ENCODE peak calls at places on chromosomes 4 and X, in nine cellular contexts. One of them, this sample, is unnamed. For H3K36me3, the result is how much of the 10 kb centered on the place peaks cover.

GRCh38 chr4:166482755-166483154 is 609.7 kb downstream of the TLL1 start:
- DNase-seq in cardiac muscle cell: peak
- DNase-seq in neuronal stem cell: no peak
- DNase-seq in tibial nerve: no peak
- DNase-seq in IMR-90: no peak
- DNase-seq in bronchial epithelial cell: no peak
- DNase-seq in H7: no peak
- DNase-seq in neural progenitor cell: no peak
- DNase-seq in SK-N-SH: no peak
- DNase-seq in this sample: no peak

GRCh38 chr4:165464813-165465381 is 86.1 kb downstream of the CPE start:
- DNase-seq in cardiac muscle cell: peak
- DNase-seq in neuronal stem cell: peak
- DNase-seq in tibial nerve: no peak
- DNase-seq in IMR-90: peak
- DNase-seq in bronchial epithelial cell: peak
- DNase-seq in H7: peak
- DNase-seq in neural progenitor cell: peak
- DNase-seq in SK-N-SH: peak
- DNase-seq in this sample: no peak

GRCh38 chrX:120316587-120317283 is 5.5 kb upstream of the TMEM255A start:
- DNase-seq in cardiac muscle cell: no peak
- DNase-seq in neuronal stem cell: no peak
- DNase-seq in tibial nerve: no peak
- DNase-seq in IMR-90: peak
- DNase-seq in bronchial epithelial cell: peak
- DNase-seq in H7: no peak
- DNase-seq in neural progenitor cell: no peak
- DNase-seq in SK-N-SH: no peak
- DNase-seq in this sample: no peak

GRCh38 chrX:19758536-19758935 is 128.9 kb downstream of the SH3KBP1 start:
- DNase-seq in cardiac muscle cell: no peak
- DNase-seq in neuronal stem cell: no peak
- DNase-seq in tibial nerve: no peak
- DNase-seq in IMR-90: no peak
- DNase-seq in bronchial epithelial cell: peak
- DNase-seq in H7: no peak
- DNase-seq in neural progenitor cell: no peak
- DNase-seq in SK-N-SH: no peak
- DNase-seq in this sample: no peak

GRCh38 chrX:132953358-132953757 is 5.1 kb downstream of the HS6ST2 start:
- DNase-seq in cardiac muscle cell: no peak
- DNase-seq in neuronal stem cell: no peak
- DNase-seq in tibial nerve: no peak
- DNase-seq in IMR-90: no peak
- DNase-seq in bronchial epithelial cell: peak
- DNase-seq in H7: peak
- DNase-seq in neural progenitor cell: peak
- DNase-seq in SK-N-SH: no peak
- DNase-seq in this sample: no peak

GRCh38 chrX:53093177-53093655 is 726 bp upstream of the KANTR start:
- DNase-seq in cardiac muscle cell: peak
- DNase-seq in neuronal stem cell: no peak
- DNase-seq in tibial nerve: peak
- DNase-seq in IMR-90: peak
- DNase-seq in bronchial epithelial cell: peak
- DNase-seq in H7: peak
- DNase-seq in neural progenitor cell: peak
- DNase-seq in SK-N-SH: peak
- DNase-seq in this sample: peak

GRCh38 chrX:148592595-148592994 is 92.2 kb downstream of the AFF2 start:
- DNase-seq in cardiac muscle cell: no peak
- DNase-seq in neuronal stem cell: no peak
- DNase-seq in tibial nerve: no peak
- DNase-seq in IMR-90: no peak
- DNase-seq in bronchial epithelial cell: no peak
- DNase-seq in H7: no peak
- DNase-seq in neural progenitor cell: no peak
- DNase-seq in SK-N-SH: no peak
- DNase-seq in this sample: no peak

GRCh38 chr4:78205601-78206000 is 148.5 kb downstream of the FRAS1 start:
- DNase-seq in cardiac muscle cell: no peak
- DNase-seq in neuronal stem cell: no peak
- DNase-seq in tibial nerve: no peak
- DNase-seq in IMR-90: no peak
- DNase-seq in bronchial epithelial cell: no peak
- DNase-seq in H7: no peak
- DNase-seq in neural progenitor cell: peak
- DNase-seq in SK-N-SH: peak
- DNase-seq in this sample: no peak

GRCh38 chr4:53855886-53856260 is 208.5 kb downstream of the CHIC2 start:
- DNase-seq in cardiac muscle cell: peak
- DNase-seq in neuronal stem cell: no peak
- DNase-seq in tibial nerve: no peak
- DNase-seq in IMR-90: peak
- DNase-seq in bronchial epithelial cell: peak
- DNase-seq in H7: no peak
- DNase-seq in neural progenitor cell: no peak
- DNase-seq in SK-N-SH: no peak
- DNase-seq in this sample: no peak

GRCh38 chr4:25815586-25815985 is 47.2 kb downstream of the SEL1L3 start:
- DNase-seq in cardiac muscle cell: peak
- DNase-seq in neuronal stem cell: no peak
- DNase-seq in tibial nerve: no peak
- DNase-seq in IMR-90: no peak
- DNase-seq in bronchial epithelial cell: no peak
- DNase-seq in H7: no peak
- DNase-seq in neural progenitor cell: no peak
- DNase-seq in SK-N-SH: no peak
- DNase-seq in this sample: no peak

GRCh38 chr4:189806506-189806905 is 134.2 kb upstream of the FRG1 start:
- DNase-seq in cardiac muscle cell: no peak
- DNase-seq in neuronal stem cell: no peak
- DNase-seq in tibial nerve: no peak
- DNase-seq in IMR-90: no peak
- DNase-seq in bronchial epithelial cell: no peak
- DNase-seq in H7: no peak
- DNase-seq in neural progenitor cell: no peak
- DNase-seq in SK-N-SH: no peak
- DNase-seq in this sample: no peak

GRCh38 chrX:150642421-150642820 is 50.8 kb upstream of the MTMR1 start:
- DNase-seq in cardiac muscle cell: no peak
- DNase-seq in neuronal stem cell: no peak
- DNase-seq in tibial nerve: no peak
- DNase-seq in IMR-90: no peak
- DNase-seq in bronchial epithelial cell: peak
- DNase-seq in H7: no peak
- DNase-seq in neural progenitor cell: no peak
- DNase-seq in SK-N-SH: no peak
- DNase-seq in this sample: no peak

GRCh38 chr4:132540797-132541196 is 608.3 kb upstream of the PCDH10 start:
- DNase-seq in cardiac muscle cell: no peak
- DNase-seq in neuronal stem cell: no peak
- DNase-seq in tibial nerve: no peak
- DNase-seq in IMR-90: no peak
- DNase-seq in bronchial epithelial cell: no peak
- DNase-seq in H7: no peak
- DNase-seq in neural progenitor cell: no peak
- DNase-seq in SK-N-SH: no peak
- DNase-seq in this sample: no peak

GRCh38 chr4:188781655-188782054 is 642.4 kb downstream of the TRIML1 start:
- DNase-seq in cardiac muscle cell: no peak
- DNase-seq in neuronal stem cell: no peak
- DNase-seq in tibial nerve: no peak
- DNase-seq in IMR-90: peak
- DNase-seq in bronchial epithelial cell: no peak
- DNase-seq in H7: peak
- DNase-seq in neural progenitor cell: peak
- DNase-seq in SK-N-SH: peak
- DNase-seq in this sample: no peak

GRCh38 chr4:51895158-51895557 is 52.2 kb downstream of the DCUN1D4 start:
- DNase-seq in cardiac muscle cell: no peak
- DNase-seq in neuronal stem cell: no peak
- DNase-seq in tibial nerve: no peak
- DNase-seq in IMR-90: no peak
- DNase-seq in bronchial epithelial cell: no peak
- DNase-seq in H7: no peak
- DNase-seq in neural progenitor cell: no peak
- DNase-seq in SK-N-SH: no peak
- DNase-seq in this sample: no peak

GRCh38 chr4:108160741-108161352 is 7.9 kb downstream of the LEF1 start:
- DNase-seq in cardiac muscle cell: no peak
- DNase-seq in neuronal stem cell: no peak
- DNase-seq in tibial nerve: no peak
- DNase-seq in IMR-90: no peak
- DNase-seq in bronchial epithelial cell: no peak
- DNase-seq in H7: peak
- DNase-seq in neural progenitor cell: no peak
- DNase-seq in SK-N-SH: no peak
- DNase-seq in this sample: no peak

GRCh38 chrX:119516157-119516702 is 48.0 kb downstream of the SLC25A5 start:
- DNase-seq in cardiac muscle cell: peak
- DNase-seq in neuronal stem cell: peak
- DNase-seq in tibial nerve: no peak
- DNase-seq in IMR-90: peak
- DNase-seq in bronchial epithelial cell: peak
- DNase-seq in H7: peak
- DNase-seq in neural progenitor cell: peak
- DNase-seq in SK-N-SH: peak
- DNase-seq in this sample: no peak

GRCh38 chr4:13511101-13511500 is 27.0 kb upstream of the RAB28 start:
- DNase-seq in cardiac muscle cell: no peak
- DNase-seq in neuronal stem cell: no peak
- DNase-seq in tibial nerve: no peak
- DNase-seq in IMR-90: no peak
- DNase-seq in bronchial epithelial cell: peak
- DNase-seq in H7: no peak
- DNase-seq in neural progenitor cell: no peak
- DNase-seq in SK-N-SH: no peak
- DNase-seq in this sample: no peak

GRCh38 chr4:78397292-78397630 is 154.3 kb upstream of the ANXA3 start:
- DNase-seq in cardiac muscle cell: no peak
- DNase-seq in neuronal stem cell: no peak
- DNase-seq in tibial nerve: no peak
- DNase-seq in IMR-90: no peak
- DNase-seq in bronchial epithelial cell: no peak
- DNase-seq in H7: no peak
- DNase-seq in neural progenitor cell: no peak
- DNase-seq in SK-N-SH: no peak
- DNase-seq in this sample: no peak

GRCh38 chr4:169305651-169306050 is 34.9 kb upstream of the SH3RF1 start:
- DNase-seq in cardiac muscle cell: no peak
- DNase-seq in neuronal stem cell: no peak
- DNase-seq in tibial nerve: no peak
- DNase-seq in IMR-90: peak
- DNase-seq in bronchial epithelial cell: no peak
- DNase-seq in H7: no peak
- DNase-seq in neural progenitor cell: no peak
- DNase-seq in SK-N-SH: no peak
- DNase-seq in this sample: no peak

GRCh38 chr4:137576437-137576836 is 44.1 kb upstream of the PCDH18 start:
- DNase-seq in cardiac muscle cell: peak
- DNase-seq in neuronal stem cell: no peak
- DNase-seq in tibial nerve: no peak
- DNase-seq in IMR-90: peak
- DNase-seq in bronchial epithelial cell: no peak
- DNase-seq in H7: no peak
- DNase-seq in neural progenitor cell: no peak
- DNase-seq in SK-N-SH: no peak
- DNase-seq in this sample: no peak

GRCh38 chrX:104432321-104432720 is 133.7 kb upstream of the IL1RAPL2 start:
- DNase-seq in cardiac muscle cell: no peak
- DNase-seq in neuronal stem cell: no peak
- DNase-seq in tibial nerve: no peak
- DNase-seq in IMR-90: no peak
- DNase-seq in bronchial epithelial cell: peak
- DNase-seq in H7: no peak
- DNase-seq in neural progenitor cell: no peak
- DNase-seq in SK-N-SH: no peak
- DNase-seq in this sample: no peak

GRCh38 chrX:13764765-13765164 is 30.2 kb downstream of the OFD1 start:
- DNase-seq in cardiac muscle cell: peak
- DNase-seq in neuronal stem cell: peak
- DNase-seq in tibial nerve: no peak
- DNase-seq in IMR-90: no peak
- DNase-seq in bronchial epithelial cell: no peak
- DNase-seq in H7: peak
- DNase-seq in neural progenitor cell: peak
- DNase-seq in SK-N-SH: peak
- DNase-seq in this sample: no peak

GRCh38 chr4:73862357-73862756 is 6.8 kb upstream of the CXCL1 start:
- DNase-seq in cardiac muscle cell: no peak
- DNase-seq in neuronal stem cell: no peak
- DNase-seq in tibial nerve: no peak
- DNase-seq in IMR-90: peak
- DNase-seq in bronchial epithelial cell: peak
- DNase-seq in H7: no peak
- DNase-seq in neural progenitor cell: no peak
- DNase-seq in SK-N-SH: no peak
- DNase-seq in this sample: no peak
- H3K36me3 ChIP-seq in cardiac muscle cell: under half
- H3K36me3 ChIP-seq in neuronal stem cell: under half
- H3K36me3 ChIP-seq in tibial nerve: under half
- H3K36me3 ChIP-seq in IMR-90: under half
- H3K36me3 ChIP-seq in bronchial epithelial cell: under half
- H3K36me3 ChIP-seq in H7: under half
- H3K36me3 ChIP-seq in neural progenitor cell: under half
- H3K36me3 ChIP-seq in SK-N-SH: under half
- H3K36me3 ChIP-seq in this sample: under half

GRCh38 chr4:1234811-1235292 is 14.1 kb downstream of the CTBP1 start:
- DNase-seq in cardiac muscle cell: no peak
- DNase-seq in neuronal stem cell: no peak
- DNase-seq in tibial nerve: no peak
- DNase-seq in IMR-90: no peak
- DNase-seq in bronchial epithelial cell: no peak
- DNase-seq in H7: no peak
- DNase-seq in neural progenitor cell: no peak
- DNase-seq in SK-N-SH: no peak
- DNase-seq in this sample: no peak
- H3K36me3 ChIP-seq in cardiac muscle cell: under half
- H3K36me3 ChIP-seq in neuronal stem cell: half or more
- H3K36me3 ChIP-seq in tibial nerve: half or more
- H3K36me3 ChIP-seq in IMR-90: half or more
- H3K36me3 ChIP-seq in bronchial epithelial cell: under half
- H3K36me3 ChIP-seq in H7: under half
- H3K36me3 ChIP-seq in neural progenitor cell: under half
- H3K36me3 ChIP-seq in SK-N-SH: under half
- H3K36me3 ChIP-seq in this sample: half or more

GRCh38 chrX:152892999-152893605 is 4.8 kb upstream of the ZNF185 start:
- DNase-seq in cardiac muscle cell: no peak
- DNase-seq in neuronal stem cell: no peak
- DNase-seq in tibial nerve: no peak
- DNase-seq in IMR-90: no peak
- DNase-seq in bronchial epithelial cell: no peak
- DNase-seq in H7: peak
- DNase-seq in neural progenitor cell: peak
- DNase-seq in SK-N-SH: no peak
- DNase-seq in this sample: no peak
- H3K36me3 ChIP-seq in cardiac muscle cell: under half
- H3K36me3 ChIP-seq in neuronal stem cell: under half
- H3K36me3 ChIP-seq in tibial nerve: under half
- H3K36me3 ChIP-seq in IMR-90: under half
- H3K36me3 ChIP-seq in bronchial epithelial cell: under half
- H3K36me3 ChIP-seq in H7: under half
- H3K36me3 ChIP-seq in neural progenitor cell: under half
- H3K36me3 ChIP-seq in SK-N-SH: under half
- H3K36me3 ChIP-seq in this sample: under half

GRCh38 chr4:177348348-177348747 is 38.7 kb downstream of the NEIL3 start:
- DNase-seq in cardiac muscle cell: no peak
- DNase-seq in neuronal stem cell: no peak
- DNase-seq in tibial nerve: no peak
- DNase-seq in IMR-90: no peak
- DNase-seq in bronchial epithelial cell: no peak
- DNase-seq in H7: no peak
- DNase-seq in neural progenitor cell: no peak
- DNase-seq in SK-N-SH: no peak
- DNase-seq in this sample: no peak
- H3K36me3 ChIP-seq in cardiac muscle cell: under half
- H3K36me3 ChIP-seq in neuronal stem cell: under half
- H3K36me3 ChIP-seq in tibial nerve: under half
- H3K36me3 ChIP-seq in IMR-90: under half
- H3K36me3 ChIP-seq in bronchial epithelial cell: under half
- H3K36me3 ChIP-seq in H7: under half
- H3K36me3 ChIP-seq in neural progenitor cell: under half
- H3K36me3 ChIP-seq in SK-N-SH: under half
- H3K36me3 ChIP-seq in this sample: under half

This sample was measured in lung.